ENCODE peak calls at places on chromosomes 16 and 17, in eight cellular contexts. N, E, U, B, Y, L, I and V are unnamed samples.

GRCh38 chr16:11082860-11083388 is 138.6 kb downstream of the CLEC16A start:
- DNase-seq in N (no peak), E (no peak), U (no peak), B (no peak), Y (no peak), L (no peak), I (no peak), V (no peak)

GRCh38 chr17:58084317-58084981 is 1.2 kb downstream of the DYNLL2 start:
- DNase-seq in N (no peak), E (no peak), U (peak), B (no peak), Y (no peak), L (peak), I (peak), V (no peak)

GRCh38 chr16:1413684-1414531 is 596 bp downstream of the UNKL start:
- DNase-seq in N (peak), E (peak), U (no peak), B (peak), Y (peak), L (peak), I (peak), V (peak)

GRCh38 chr17:80504671-80505413 is 28.4 kb upstream of the NPTX1 start:
- DNase-seq in N (no peak), E (no peak), U (no peak), B (no peak), Y (no peak), L (no peak), I (no peak), V (no peak)

GRCh38 chr16:1167276-1168107 is 14.6 kb downstream of the CACNA1H start:
- DNase-seq in N (no peak), E (no peak), U (peak), B (no peak), Y (no peak), L (no peak), I (no peak), V (no peak)

GRCh38 chr16:88534731-88535141 is 35.5 kb upstream of the ZC3H18 start:
- DNase-seq in N (no peak), E (no peak), U (no peak), B (no peak), Y (no peak), L (no peak), I (no peak), V (no peak)

GRCh38 chr16:67967956-67968439 is 439 bp downstream of the SLC12A4 start:
- DNase-seq in N (no peak), E (no peak), U (no peak), B (no peak), Y (peak), L (peak), I (no peak), V (peak)

GRCh38 chr17:12744298-12744697 is 45.0 kb upstream of the ARHGAP44 start:
- DNase-seq in N (no peak), E (no peak), U (no peak), B (no peak), Y (no peak), L (no peak), I (no peak), V (no peak)

GRCh38 chr17:21573961-21574610 is 118.2 kb upstream of the KCNJ18 start:
- DNase-seq in N (no peak), E (no peak), U (peak), B (no peak), Y (no peak), L (no peak), I (peak), V (peak)

GRCh38 chr16:49675417-49675816 is 180.5 kb downstream of the ZNF423 start:
- DNase-seq in N (no peak), E (no peak), U (no peak), B (no peak), Y (no peak), L (no peak), I (no peak), V (no peak)

GRCh38 chr16:15548482-15548891 is 94.5 kb downstream of the MARF1 start:
- DNase-seq in N (no peak), E (no peak), U (no peak), B (no peak), Y (no peak), L (no peak), I (no peak), V (no peak)

GRCh38 chr16:11561856-11562255 is 24.9 kb downstream of the LITAF start:
- DNase-seq in N (no peak), E (no peak), U (no peak), B (no peak), Y (no peak), L (no peak), I (no peak), V (no peak)

GRCh38 chr16:90026135-90026534 is 6.9 kb upstream of the DBNDD1 start:
- DNase-seq in N (no peak), E (no peak), U (no peak), B (no peak), Y (no peak), L (peak), I (no peak), V (no peak)

GRCh38 chr17:40561294-40561870 is 3.9 kb downstream of the CCR7 start:
- DNase-seq in N (no peak), E (no peak), U (no peak), B (no peak), Y (no peak), L (no peak), I (no peak), V (no peak)

GRCh38 chr17:44132275-44132821 is 8.9 kb upstream of the HDAC5 start:
- DNase-seq in N (no peak), E (no peak), U (no peak), B (no peak), Y (no peak), L (peak), I (no peak), V (no peak)

GRCh38 chr17:42878123-42878880 is 22.3 kb upstream of the G6PC1 start:
- DNase-seq in N (no peak), E (no peak), U (no peak), B (no peak), Y (no peak), L (peak), I (no peak), V (no peak)